ENCODE peak calls at places on chromosomes 6 and 20, in five cellular contexts. E is left lung; Q is KG1; G is heart right ventricle; O is activated CD8-positive, alpha-beta memory T cell treated with anti-CD3 and anti-CD28 coated beads for 24 hours. D is an unnamed sample.

GRCh38 chr20:46255440-46256104 is 52.7 kb downstream of the CDH22 start:
- DNase-seq in G (peak; percentile 78), E (peak; percentile 87), Q (no peak), O (no peak), D (no peak)

GRCh38 chr6:56772737-56773184 is 130.1 kb upstream of the DST start:
- DNase-seq in Q (no peak), G (no peak), O (no peak), E (no peak), D (peak; percentile 58)

GRCh38 chr20:25220021-25220730 is 24.7 kb downstream of the ENTPD6 start:
- DNase-seq in Q (no peak), O (no peak), G (no peak), E (no peak), D (no peak)

GRCh38 chr6:70282906-70283461 is 19.9 kb downstream of the COL9A1 start:
- DNase-seq in E (no peak), G (no peak), O (no peak), Q (no peak), D (no peak)

GRCh38 chr6:53244958-53245357 is 96.3 kb upstream of the GCM1 start:
- DNase-seq in G (no peak), O (no peak), Q (peak; percentile 31), E (peak; percentile 73), D (no peak)

GRCh38 chr20:9179193-9179802 is 110.4 kb downstream of the PLCB4 start:
- DNase-seq in G (no peak), O (no peak), Q (no peak), E (no peak), D (no peak)

GRCh38 chr6:43954311-43955131 is 172.7 kb downstream of the MRPL14 start:
- DNase-seq in Q (no peak), O (peak; percentile 21), E (no peak), G (peak; percentile 73), D (no peak)

GRCh38 chr20:18734525-18735189 is 78.9 kb upstream of the SCP2D1 start:
- DNase-seq in G (no peak), E (no peak), O (no peak), Q (no peak), D (no peak)

GRCh38 chr20:39913274-39913673 is 775.8 kb downstream of the MAFB start:
- DNase-seq in E (no peak), G (no peak), Q (no peak), O (no peak), D (no peak)

GRCh38 chr6:121285041-121285440 is 49.2 kb downstream of the TBC1D32 start:
- DNase-seq in G (no peak), Q (no peak), O (no peak), E (no peak), D (peak; percentile 56)

GRCh38 chr6:36019167-36019566 is 5.3 kb downstream of the SLC26A8 start:
- DNase-seq in E (no peak), O (no peak), G (no peak), Q (no peak), D (no peak)

GRCh38 chr6:30810813-30811329 is 66.5 kb upstream of the IER3 start:
- DNase-seq in G (no peak), O (peak; percentile 87), Q (no peak), E (no peak), D (no peak)

GRCh38 chr6:108660251-108660650 is 99.5 kb downstream of the FOXO3 start:
- DNase-seq in O (no peak), G (no peak), Q (no peak), E (no peak), D (no peak)

GRCh38 chr6:52597738-52598122 is 20.9 kb upstream of the TRAM2 start:
- DNase-seq in O (no peak), E (no peak), G (no peak), Q (no peak), D (no peak)

GRCh38 chr6:108661430-108661829 is 100.7 kb downstream of the FOXO3 start:
- DNase-seq in O (no peak), E (no peak), G (no peak), Q (no peak), D (no peak)